ENCODE peak calls at places on chromosomes 12 and 14, in seven cellular contexts. One of them, this sample, is unnamed.

GRCh38 chr12:96053476-96054261 is 18.3 kb upstream of the LTA4H start:
- DNase-seq in C1 segment of cervical spinal cord: no peak
- DNase-seq in frontal cortex: no peak
- DNase-seq in aorta: no peak
- DNase-seq in GOT3: no peak
- DNase-seq in heart left ventricle: no peak
- DNase-seq in type B pancreatic cell: no peak
- DNase-seq in this sample: no peak

GRCh38 chr12:103128862-103129501 is 171.5 kb downstream of the ASCL1 start:
- DNase-seq in C1 segment of cervical spinal cord: no peak
- DNase-seq in frontal cortex: no peak
- DNase-seq in aorta: no peak
- DNase-seq in GOT3: no peak
- DNase-seq in heart left ventricle: no peak
- DNase-seq in type B pancreatic cell: no peak
- DNase-seq in this sample: no peak

GRCh38 chr12:89573081-89573810 is 47.4 kb upstream of the POC1B start:
- DNase-seq in C1 segment of cervical spinal cord: no peak
- DNase-seq in frontal cortex: no peak
- DNase-seq in aorta: no peak
- DNase-seq in GOT3: no peak
- DNase-seq in heart left ventricle: no peak
- DNase-seq in type B pancreatic cell: no peak
- DNase-seq in this sample: no peak

GRCh38 chr12:115035536-115036107 is 351.6 kb upstream of the TBX3 start:
- DNase-seq in C1 segment of cervical spinal cord: no peak
- DNase-seq in frontal cortex: no peak
- DNase-seq in aorta: no peak
- DNase-seq in GOT3: no peak
- DNase-seq in heart left ventricle: peak
- DNase-seq in type B pancreatic cell: no peak
- DNase-seq in this sample: no peak

GRCh38 chr14:45810152-45810872 is 557.3 kb upstream of the MIS18BP1 start:
- DNase-seq in C1 segment of cervical spinal cord: no peak
- DNase-seq in frontal cortex: no peak
- DNase-seq in aorta: no peak
- DNase-seq in GOT3: no peak
- DNase-seq in heart left ventricle: no peak
- DNase-seq in type B pancreatic cell: no peak
- DNase-seq in this sample: no peak

GRCh38 chr12:106301241-106301610 is 1.3 kb upstream of the TCP11L2 start:
- DNase-seq in C1 segment of cervical spinal cord: no peak
- DNase-seq in frontal cortex: no peak
- DNase-seq in aorta: no peak
- DNase-seq in GOT3: no peak
- DNase-seq in heart left ventricle: no peak
- DNase-seq in type B pancreatic cell: no peak
- DNase-seq in this sample: no peak

GRCh38 chr12:58803893-58804292 is 116.4 kb downstream of the LRIG3 start:
- DNase-seq in C1 segment of cervical spinal cord: no peak
- DNase-seq in frontal cortex: no peak
- DNase-seq in aorta: no peak
- DNase-seq in GOT3: peak
- DNase-seq in heart left ventricle: no peak
- DNase-seq in type B pancreatic cell: no peak
- DNase-seq in this sample: no peak

GRCh38 chr12:92272301-92272964 is 126.8 kb upstream of the BTG1 start:
- DNase-seq in C1 segment of cervical spinal cord: no peak
- DNase-seq in frontal cortex: no peak
- DNase-seq in aorta: no peak
- DNase-seq in GOT3: no peak
- DNase-seq in heart left ventricle: no peak
- DNase-seq in type B pancreatic cell: no peak
- DNase-seq in this sample: no peak

GRCh38 chr14:94124582-94125377 is 4.6 kb downstream of the IFI27L2 start:
- DNase-seq in C1 segment of cervical spinal cord: no peak
- DNase-seq in frontal cortex: no peak
- DNase-seq in aorta: no peak
- DNase-seq in GOT3: no peak
- DNase-seq in heart left ventricle: no peak
- DNase-seq in type B pancreatic cell: peak
- DNase-seq in this sample: no peak

GRCh38 chr12:93825926-93826599 is 148.9 kb downstream of the CRADD start:
- DNase-seq in C1 segment of cervical spinal cord: no peak
- DNase-seq in frontal cortex: no peak
- DNase-seq in aorta: no peak
- DNase-seq in GOT3: no peak
- DNase-seq in heart left ventricle: no peak
- DNase-seq in type B pancreatic cell: no peak
- DNase-seq in this sample: no peak

GRCh38 chr14:75661499-75661814 is 411 bp downstream of the TTLL5 start:
- DNase-seq in C1 segment of cervical spinal cord: no peak
- DNase-seq in frontal cortex: no peak
- DNase-seq in aorta: no peak
- DNase-seq in GOT3: no peak
- DNase-seq in heart left ventricle: no peak
- DNase-seq in type B pancreatic cell: no peak
- DNase-seq in this sample: no peak

GRCh38 chr14:85960781-85961180 is 430.8 kb downstream of the FLRT2 start:
- DNase-seq in C1 segment of cervical spinal cord: no peak
- DNase-seq in frontal cortex: no peak
- DNase-seq in aorta: no peak
- DNase-seq in GOT3: no peak
- DNase-seq in heart left ventricle: no peak
- DNase-seq in type B pancreatic cell: no peak
- DNase-seq in this sample: no peak

GRCh38 chr14:76391981-76392690 is 16.2 kb downstream of the ESRRB start:
- DNase-seq in C1 segment of cervical spinal cord: no peak
- DNase-seq in frontal cortex: no peak
- DNase-seq in aorta: no peak
- DNase-seq in GOT3: no peak
- DNase-seq in heart left ventricle: no peak
- DNase-seq in type B pancreatic cell: no peak
- DNase-seq in this sample: no peak

GRCh38 chr12:67441736-67442346 is 172.7 kb downstream of the CAND1 start:
- DNase-seq in C1 segment of cervical spinal cord: peak
- DNase-seq in frontal cortex: peak
- DNase-seq in aorta: peak
- DNase-seq in GOT3: peak
- DNase-seq in heart left ventricle: peak
- DNase-seq in type B pancreatic cell: peak
- DNase-seq in this sample: no peak

GRCh38 chr14:104887623-104888488 is 22.8 kb downstream of the CEP170B start:
- DNase-seq in C1 segment of cervical spinal cord: no peak
- DNase-seq in frontal cortex: no peak
- DNase-seq in aorta: peak
- DNase-seq in GOT3: no peak
- DNase-seq in heart left ventricle: peak
- DNase-seq in type B pancreatic cell: no peak
- DNase-seq in this sample: no peak

GRCh38 chr14:53450871-53451270 is 297.7 kb upstream of the DDHD1 start:
- DNase-seq in C1 segment of cervical spinal cord: no peak
- DNase-seq in frontal cortex: no peak
- DNase-seq in aorta: no peak
- DNase-seq in GOT3: no peak
- DNase-seq in heart left ventricle: no peak
- DNase-seq in type B pancreatic cell: no peak
- DNase-seq in this sample: no peak

GRCh38 chr12:84502907-84503787 is 409.5 kb downstream of the SLC6A15 start:
- DNase-seq in C1 segment of cervical spinal cord: peak
- DNase-seq in frontal cortex: peak
- DNase-seq in aorta: no peak
- DNase-seq in GOT3: no peak
- DNase-seq in heart left ventricle: peak
- DNase-seq in type B pancreatic cell: no peak
- DNase-seq in this sample: peak

GRCh38 chr14:25406818-25407217 is 356.9 kb upstream of the STXBP6 start:
- DNase-seq in C1 segment of cervical spinal cord: no peak
- DNase-seq in frontal cortex: no peak
- DNase-seq in aorta: no peak
- DNase-seq in GOT3: no peak
- DNase-seq in heart left ventricle: no peak
- DNase-seq in type B pancreatic cell: no peak
- DNase-seq in this sample: no peak

GRCh38 chr12:51866324-51866723 is 17.8 kb upstream of the FIGNL2 start:
- DNase-seq in C1 segment of cervical spinal cord: no peak
- DNase-seq in frontal cortex: no peak
- DNase-seq in aorta: no peak
- DNase-seq in GOT3: no peak
- DNase-seq in heart left ventricle: no peak
- DNase-seq in type B pancreatic cell: no peak
- DNase-seq in this sample: no peak

GRCh38 chr14:76550534-76550933 is 174.6 kb downstream of the ESRRB start:
- DNase-seq in C1 segment of cervical spinal cord: no peak
- DNase-seq in frontal cortex: no peak
- DNase-seq in aorta: no peak
- DNase-seq in GOT3: no peak
- DNase-seq in heart left ventricle: no peak
- DNase-seq in type B pancreatic cell: no peak
- DNase-seq in this sample: no peak

GRCh38 chr12:45415393-45415817 is 199.5 kb downstream of the ANO6 start:
- DNase-seq in C1 segment of cervical spinal cord: no peak
- DNase-seq in frontal cortex: no peak
- DNase-seq in aorta: peak
- DNase-seq in GOT3: peak
- DNase-seq in heart left ventricle: peak
- DNase-seq in type B pancreatic cell: no peak
- DNase-seq in this sample: peak

GRCh38 chr14:104706733-104707628 is 17.0 kb upstream of the ADSS1 start:
- DNase-seq in C1 segment of cervical spinal cord: no peak
- DNase-seq in frontal cortex: no peak
- DNase-seq in aorta: no peak
- DNase-seq in GOT3: no peak
- DNase-seq in heart left ventricle: no peak
- DNase-seq in type B pancreatic cell: no peak
- DNase-seq in this sample: no peak

GRCh38 chr14:91008759-91009409 is 51.6 kb downstream of the RPS6KA5 start:
- DNase-seq in C1 segment of cervical spinal cord: no peak
- DNase-seq in frontal cortex: no peak
- DNase-seq in aorta: no peak
- DNase-seq in GOT3: no peak
- DNase-seq in heart left ventricle: no peak
- DNase-seq in type B pancreatic cell: no peak
- DNase-seq in this sample: no peak

GRCh38 chr12:74111688-74112360 is 425.8 kb upstream of the ATXN7L3B start:
- DNase-seq in C1 segment of cervical spinal cord: peak
- DNase-seq in frontal cortex: no peak
- DNase-seq in aorta: no peak
- DNase-seq in GOT3: no peak
- DNase-seq in heart left ventricle: no peak
- DNase-seq in type B pancreatic cell: no peak
- DNase-seq in this sample: no peak

GRCh38 chr12:128784030-128784770 is 39.6 kb downstream of the SLC15A4 start:
- DNase-seq in C1 segment of cervical spinal cord: no peak
- DNase-seq in frontal cortex: no peak
- DNase-seq in aorta: no peak
- DNase-seq in GOT3: no peak
- DNase-seq in heart left ventricle: no peak
- DNase-seq in type B pancreatic cell: no peak
- DNase-seq in this sample: no peak

GRCh38 chr12:110243227-110243626 is 37.8 kb upstream of the ATP2A2 start:
- DNase-seq in C1 segment of cervical spinal cord: no peak
- DNase-seq in frontal cortex: no peak
- DNase-seq in aorta: no peak
- DNase-seq in GOT3: no peak
- DNase-seq in heart left ventricle: no peak
- DNase-seq in type B pancreatic cell: no peak
- DNase-seq in this sample: no peak

GRCh38 chr12:47235258-47236040 is 155.7 kb upstream of the AMIGO2 start:
- DNase-seq in C1 segment of cervical spinal cord: no peak
- DNase-seq in frontal cortex: no peak
- DNase-seq in aorta: no peak
- DNase-seq in GOT3: no peak
- DNase-seq in heart left ventricle: no peak
- DNase-seq in type B pancreatic cell: no peak
- DNase-seq in this sample: no peak

GRCh38 chr12:8658361-8658760 is 4.3 kb downstream of the MFAP5 start:
- DNase-seq in C1 segment of cervical spinal cord: no peak
- DNase-seq in frontal cortex: no peak
- DNase-seq in aorta: no peak
- DNase-seq in GOT3: no peak
- DNase-seq in heart left ventricle: no peak
- DNase-seq in type B pancreatic cell: no peak
- DNase-seq in this sample: no peak

GRCh38 chr14:89813485-89814080 is 140.9 kb downstream of the EFCAB11 start:
- DNase-seq in C1 segment of cervical spinal cord: no peak
- DNase-seq in frontal cortex: no peak
- DNase-seq in aorta: peak
- DNase-seq in GOT3: no peak
- DNase-seq in heart left ventricle: no peak
- DNase-seq in type B pancreatic cell: no peak
- DNase-seq in this sample: no peak

GRCh38 chr12:113837059-113837458 is 129.1 kb downstream of the RBM19 start:
- DNase-seq in C1 segment of cervical spinal cord: no peak
- DNase-seq in frontal cortex: no peak
- DNase-seq in aorta: no peak
- DNase-seq in GOT3: no peak
- DNase-seq in heart left ventricle: no peak
- DNase-seq in type B pancreatic cell: no peak
- DNase-seq in this sample: no peak

GRCh38 chr14:103518416-103519042 is 4.1 kb downstream of the CKB start:
- DNase-seq in C1 segment of cervical spinal cord: peak
- DNase-seq in frontal cortex: peak
- DNase-seq in aorta: peak
- DNase-seq in GOT3: no peak
- DNase-seq in heart left ventricle: peak
- DNase-seq in type B pancreatic cell: peak
- DNase-seq in this sample: no peak

GRCh38 chr14:95953111-95953724 is 76.6 kb downstream of the TUNAR start:
- DNase-seq in C1 segment of cervical spinal cord: no peak
- DNase-seq in frontal cortex: no peak
- DNase-seq in aorta: no peak
- DNase-seq in GOT3: no peak
- DNase-seq in heart left ventricle: no peak
- DNase-seq in type B pancreatic cell: no peak
- DNase-seq in this sample: no peak

GRCh38 chr12:107352347-107353081 is 259.2 kb upstream of the CRY1 start:
- DNase-seq in C1 segment of cervical spinal cord: no peak
- DNase-seq in frontal cortex: no peak
- DNase-seq in aorta: no peak
- DNase-seq in GOT3: no peak
- DNase-seq in heart left ventricle: no peak
- DNase-seq in type B pancreatic cell: no peak
- DNase-seq in this sample: no peak

GRCh38 chr14:96138241-96138640 is 66.4 kb upstream of the BDKRB2 start:
- DNase-seq in C1 segment of cervical spinal cord: no peak
- DNase-seq in frontal cortex: no peak
- DNase-seq in aorta: no peak
- DNase-seq in GOT3: no peak
- DNase-seq in heart left ventricle: no peak
- DNase-seq in type B pancreatic cell: no peak
- DNase-seq in this sample: no peak

GRCh38 chr12:20154060-20154459 is 214.3 kb upstream of the PDE3A start:
- DNase-seq in C1 segment of cervical spinal cord: no peak
- DNase-seq in frontal cortex: no peak
- DNase-seq in aorta: no peak
- DNase-seq in GOT3: no peak
- DNase-seq in heart left ventricle: no peak
- DNase-seq in type B pancreatic cell: no peak
- DNase-seq in this sample: no peak

This sample was measured in GM12864.